ENCODE peak calls at places on chromosomes 2 and 18, in six cellular contexts. X is effector memory CD4-positive, alpha-beta T cell; E is HCT116; B is tibial artery; G is mammary epithelial cell; C is mesendoderm. Z is an unnamed sample.

GRCh38 chr18:78735131-78736014 is 244.2 kb upstream of the SALL3 start:
- DNase-seq in B (no peak), X (no peak), C (no peak), E (no peak), G (no peak), Z (no peak)

GRCh38 chr2:177622516-177622915 is 229.9 kb downstream of the AGPS start:
- DNase-seq in C (peak), X (no peak), G (peak), E (peak), B (no peak), Z (no peak)

GRCh38 chr18:36692331-36692730 is 136.5 kb downstream of the TPGS2 start:
- DNase-seq in E (no peak), G (no peak), C (no peak), X (no peak), B (no peak), Z (no peak)

GRCh38 chr2:219987830-219988229 is 360.4 kb downstream of the SLC4A3 start:
- DNase-seq in B (peak), G (peak), E (no peak), X (no peak), C (peak), Z (no peak)

GRCh38 chr2:237397072-237397471 is 16.9 kb downstream of the COL6A3 start:
- DNase-seq in X (no peak), C (no peak), B (no peak), E (no peak), G (no peak), Z (no peak)

GRCh38 chr2:2234398-2234797 is 96.7 kb downstream of the MYT1L start:
- DNase-seq in C (peak), B (no peak), E (no peak), G (no peak), X (no peak), Z (no peak)

GRCh38 chr2:237350070-237350469 is 63.9 kb downstream of the COL6A3 start:
- DNase-seq in X (no peak), G (no peak), C (no peak), B (no peak), E (no peak), Z (no peak)

GRCh38 chr2:190216829-190217228 is 102.8 kb downstream of the HIBCH start:
- DNase-seq in G (no peak), E (no peak), B (no peak), C (peak), X (no peak), Z (no peak)

GRCh38 chr2:142596334-142597088 is 281.0 kb upstream of the KYNU start:
- DNase-seq in B (no peak), E (no peak), C (no peak), X (no peak), G (no peak), Z (peak)

GRCh38 chr18:45726603-45727002 is 2.6 kb downstream of the SLC14A1 start:
- DNase-seq in G (no peak), E (no peak), B (no peak), X (no peak), C (no peak), Z (no peak)

GRCh38 chr2:178066890-178067669 is 5.5 kb downstream of the PDE11A start:
- DNase-seq in B (no peak), C (no peak), X (no peak), G (no peak), E (no peak), Z (no peak)

GRCh38 chr2:147945660-147946059 is 74.9 kb downstream of the ORC4 start:
- DNase-seq in C (peak), E (no peak), X (no peak), B (no peak), G (no peak), Z (no peak)

GRCh38 chr2:218245214-218245613 is 15.6 kb upstream of the GPBAR1 start:
- DNase-seq in B (no peak), E (no peak), G (no peak), X (no peak), C (no peak), Z (no peak)

GRCh38 chr18:62848946-62849345 is 133.6 kb downstream of the PHLPP1 start:
- DNase-seq in X (no peak), E (no peak), C (no peak), G (no peak), B (no peak), Z (no peak)

GRCh38 chr2:128607981-128608506 is 289.4 kb upstream of the HS6ST1 start:
- DNase-seq in E (no peak), X (no peak), B (no peak), C (no peak), G (no peak), Z (peak)

GRCh38 chr2:2580341-2580740 is 249.3 kb upstream of the MYT1L start:
- DNase-seq in E (no peak), G (no peak), B (no peak), X (no peak), C (no peak), Z (no peak)

GRCh38 chr18:50069422-50069821 is 125.5 kb downstream of the MYO5B start:
- DNase-seq in G (no peak), X (no peak), B (no peak), C (no peak), E (no peak), Z (no peak)

GRCh38 chr2:239444626-239445625 is 44.1 kb upstream of the HDAC4 start:
- DNase-seq in B (peak), G (peak), E (no peak), X (no peak), C (no peak), Z (no peak)

GRCh38 chr2:1134629-1135028 is 184.0 kb downstream of the SNTG2 start:
- DNase-seq in X (no peak), G (no peak), B (no peak), C (no peak), E (no peak), Z (no peak)

GRCh38 chr2:172807011-172807410 is 71.4 kb downstream of the RAPGEF4 start:
- DNase-seq in C (no peak), E (no peak), B (no peak), X (no peak), G (no peak), Z (no peak)

GRCh38 chr2:27954771-27955384 is 64.3 kb downstream of the BABAM2 start:
- DNase-seq in X (no peak), C (no peak), G (peak), E (no peak), B (peak), Z (peak)

GRCh38 chr2:196160101-196160500 is 11.3 kb downstream of the STK17B start:
- DNase-seq in B (peak), E (peak), G (peak), C (peak), X (peak), Z (peak)

GRCh38 chr2:240564571-240565266 is 3.6 kb upstream of the RNPEPL1 start:
- DNase-seq in E (no peak), C (no peak), G (no peak), B (peak), X (no peak), Z (no peak)

GRCh38 chr18:9647496-9648323 is 33.4 kb upstream of the PPP4R1 start:
- DNase-seq in G (peak), C (no peak), B (no peak), E (no peak), X (no peak), Z (peak)

GRCh38 chr18:48953096-48953706 is 2.4 kb upstream of the SMAD7 start:
- DNase-seq in E (no peak), B (no peak), C (no peak), X (no peak), G (no peak), Z (no peak)

GRCh38 chr2:184268900-184269299 is 329.4 kb upstream of the ZNF804A start:
- DNase-seq in B (no peak), E (no peak), G (no peak), X (no peak), C (no peak), Z (no peak)

GRCh38 chr18:73244411-73244810 is 376.6 kb upstream of the NETO1 start:
- DNase-seq in E (no peak), G (peak), X (no peak), C (no peak), B (no peak), Z (no peak)

GRCh38 chr2:218745559-218746469 is 35.2 kb downstream of the TTLL4 start:
- DNase-seq in C (no peak), G (peak), B (no peak), E (peak), X (no peak), Z (peak)

GRCh38 chr2:235003096-235003775 is 51.4 kb downstream of the SH3BP4 start:
- DNase-seq in G (no peak), E (no peak), X (no peak), B (no peak), C (no peak), Z (no peak)

GRCh38 chr2:52340185-52340584 is 1308.3 kb upstream of the NRXN1 start:
- DNase-seq in E (no peak), B (no peak), G (no peak), X (no peak), C (peak), Z (no peak)

GRCh38 chr2:52336951-52337350 is 1305.0 kb upstream of the NRXN1 start:
- DNase-seq in X (no peak), B (no peak), G (no peak), C (peak), E (no peak), Z (no peak)

GRCh38 chr2:52334185-52334584 is 1302.3 kb upstream of the NRXN1 start:
- DNase-seq in C (no peak), G (no peak), E (no peak), X (no peak), B (no peak), Z (no peak)

GRCh38 chr2:52335727-52336126 is 1303.8 kb upstream of the NRXN1 start:
- DNase-seq in B (no peak), G (no peak), E (no peak), X (no peak), C (peak), Z (no peak)
- H3K27ac ChIP-seq in B (no peak), G (no peak), E (no peak), X (no peak), C (peak), Z (no peak)

GRCh38 chr18:80103231-80103630 is 5.8 kb upstream of the ADNP2 start:
- DNase-seq in G (no peak), E (no peak), B (no peak), X (no peak), C (no peak), Z (no peak)

GRCh38 chr18:80107396-80107795 is 1.7 kb upstream of the ADNP2 start:
- DNase-seq in E (no peak), G (no peak), B (no peak), X (no peak), C (no peak), Z (no peak)

GRCh38 chr18:80106482-80107051 is 2.5 kb upstream of the ADNP2 start:
- DNase-seq in E (no peak), X (no peak), C (no peak), B (no peak), G (no peak), Z (no peak)

GRCh38 chr18:80105369-80106167 is 3.5 kb upstream of the ADNP2 start:
- DNase-seq in X (no peak), B (no peak), E (no peak), C (no peak), G (no peak), Z (no peak)

DNA sequence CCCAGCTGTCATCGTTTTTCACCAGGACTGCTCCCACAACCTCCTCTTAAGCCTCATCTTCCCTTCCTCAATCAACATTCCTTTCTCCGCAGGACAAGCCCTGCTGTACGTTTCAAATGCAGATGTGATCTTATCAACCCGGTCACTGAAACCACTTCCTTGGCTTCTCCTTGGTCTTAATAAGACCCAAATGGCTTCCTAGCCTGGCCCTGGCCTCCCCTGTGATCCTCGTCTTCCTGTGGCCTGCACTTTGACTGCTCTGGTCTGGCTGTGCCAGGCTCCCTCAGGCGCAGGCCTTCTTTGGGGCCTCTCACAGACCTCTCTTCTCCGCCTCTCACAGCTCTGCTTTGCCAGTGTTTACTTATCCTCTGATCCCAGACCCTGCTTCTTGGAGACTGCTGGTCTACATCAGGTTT is 4.7 kb upstream of the ADNP2 start:
- DNase-seq in X (no peak), G (no peak), B (no peak), C (peak), E (no peak), Z (no peak)
- H3K27ac ChIP-seq in X (no peak), G (no peak), B (peak), C (peak), E (no peak), Z (no peak)

GRCh38 chr2:74025971-74026612 is 41.4 kb downstream of the TET3 start:
- DNase-seq in G (peak), C (peak), B (no peak), X (no peak), E (no peak), Z (no peak)
- H3K27ac ChIP-seq in G (no peak), C (peak), B (no peak), X (no peak), E (no peak), Z (peak)

DNA sequence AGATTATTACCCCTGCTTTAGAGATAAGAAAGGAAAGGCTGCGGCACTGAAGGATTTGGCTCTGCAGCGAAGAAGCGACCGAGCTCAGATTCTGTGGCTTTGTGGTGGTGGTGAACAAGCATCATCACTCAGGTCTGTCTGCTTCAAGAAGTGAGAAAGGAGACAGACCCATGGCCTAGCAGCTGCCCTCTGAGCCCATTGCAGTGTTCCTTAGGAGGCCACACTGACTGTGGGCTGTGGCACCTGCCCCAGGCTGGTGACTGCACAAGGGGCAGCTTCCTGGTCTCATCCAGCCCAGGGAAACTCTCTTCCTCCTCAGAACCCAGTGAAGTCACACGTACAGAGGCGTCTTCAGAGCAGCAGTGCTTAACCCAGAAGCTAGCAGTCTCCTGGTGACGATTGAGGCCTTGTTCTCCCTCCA is 22.3 kb downstream of the BIN1 start:
- DNase-seq in B (no peak), X (peak), C (no peak), G (no peak), E (no peak), Z (no peak)
- H3K27ac ChIP-seq in B (peak), X (peak), C (no peak), G (no peak), E (no peak), Z (peak)

GRCh38 chr2:216774620-216775019 is 79.3 kb upstream of the IGFBP5 start:
- DNase-seq in G (peak), B (peak), E (no peak), C (no peak), X (no peak), Z (no peak)
- H3K27ac ChIP-seq in G (no peak), B (peak), E (no peak), C (no peak), X (no peak), Z (peak)

DNA sequence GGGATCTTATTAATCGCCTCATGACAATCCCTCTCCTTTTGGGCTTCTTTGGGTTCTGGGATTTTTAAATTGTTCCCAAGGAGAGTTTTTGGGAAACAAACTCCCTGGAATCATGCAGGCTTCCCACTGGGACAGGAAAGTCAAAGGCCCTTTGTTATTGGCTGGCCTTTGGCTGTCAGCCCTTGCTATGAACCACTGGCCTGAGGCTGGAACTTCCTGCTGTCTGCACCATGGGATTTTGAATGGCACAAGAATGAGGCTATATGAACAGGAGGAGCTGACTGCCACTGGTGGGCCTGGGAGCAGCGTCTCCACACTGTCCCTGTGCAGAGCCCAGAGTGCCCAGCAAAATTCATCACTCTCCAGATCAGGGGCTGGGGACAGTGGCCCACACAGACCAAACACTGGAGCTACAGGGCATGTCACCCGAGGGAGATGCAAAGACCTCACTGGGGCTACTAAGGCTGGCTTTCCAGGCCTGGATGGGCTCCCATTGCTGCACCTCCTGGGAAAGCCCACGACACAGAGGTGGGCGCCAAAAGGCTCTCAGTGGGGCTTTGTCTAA is 35.7 kb downstream of the STEAP3 start:
- DNase-seq in G (no peak), B (no peak), E (no peak), X (no peak), C (peak), Z (no peak)
- H3K27ac ChIP-seq in G (no peak), B (no peak), E (no peak), X (no peak), C (no peak), Z (no peak)

GRCh38 chr2:217033191-217033590 is 173.3 kb upstream of the TNP1 start:
- DNase-seq in G (no peak), C (no peak), B (no peak), E (no peak), X (no peak), Z (no peak)

GRCh38 chr2:217035967-217036366 is 176.1 kb upstream of the TNP1 start:
- DNase-seq in B (peak), C (no peak), G (no peak), X (no peak), E (no peak), Z (no peak)

GRCh38 chr2:217038001-217038400 is 178.1 kb upstream of the TNP1 start:
- DNase-seq in E (no peak), G (peak), C (no peak), B (no peak), X (no peak), Z (no peak)

GRCh38 chr2:217040099-217040498 is 180.2 kb upstream of the TNP1 start:
- DNase-seq in E (no peak), G (no peak), B (no peak), C (no peak), X (no peak), Z (no peak)

GRCh38 chr2:217037330-217037729 is 177.5 kb upstream of the TNP1 start:
- DNase-seq in X (no peak), E (no peak), G (no peak), C (no peak), B (no peak), Z (no peak)
- H3K27ac ChIP-seq in X (no peak), E (no peak), G (no peak), C (no peak), B (no peak), Z (no peak)

GRCh38 chr2:31240406-31241365 is 6.7 kb downstream of the EHD3 start:
- DNase-seq in X (no peak), E (no peak), G (no peak), B (no peak), C (no peak), Z (no peak)
- H3K27ac ChIP-seq in X (no peak), E (no peak), G (no peak), B (peak), C (no peak), Z (no peak)

Z was measured in PC-9.